ENCODE peak calls at places on chromosomes 11 and 22, in four cellular contexts. B is fibroblast of lung; T is H1; I is CD8-positive, alpha-beta T cell. X is an unnamed sample.

GRCh38 chr11:118923721-118924587 is 1.8 kb downstream of the BCL9L start:
- DNase-seq in B (no peak), T (no peak), I (no peak), X (no peak)

GRCh38 chr22:31218565-31219262 is 6.6 kb downstream of the LIMK2 start:
- DNase-seq in B (no peak), T (no peak), I (no peak), X (no peak)

GRCh38 chr11:76599041-76600013 is 71.2 kb downstream of the LRRC32 start:
- DNase-seq in B (no peak), T (no peak), I (no peak), X (no peak)

GRCh38 chr11:56764976-56765375 is 16.5 kb upstream of the OR9G4 start:
- DNase-seq in B (no peak), T (no peak), I (no peak), X (no peak)

GRCh38 chr11:44065161-44065571 is 904 bp upstream of the ACCS start:
- DNase-seq in B (no peak), T (peak; percentile 17), I (no peak), X (no peak)

GRCh38 chr11:63609536-63609935 is 4.7 kb downstream of the PLAAT3 start:
- DNase-seq in B (no peak), T (no peak), I (no peak), X (peak; percentile 41)

GRCh38 chr11:134637091-134638015 is 225.3 kb upstream of the B3GAT1 start:
- DNase-seq in B (no peak), T (no peak), I (no peak), X (no peak)

GRCh38 chr11:101407324-101407723 is 176.5 kb downstream of the TRPC6 start:
- DNase-seq in B (no peak), T (no peak), I (no peak), X (peak; percentile 21)

GRCh38 chr11:19648321-19648720 is 64.3 kb upstream of the NAV2 start:
- DNase-seq in B (peak; percentile 54), T (no peak), I (no peak), X (no peak)
- H3K9me3 ChIP-seq in B (no peaks in the 10 kb centered on the region), T (no peaks in the 10 kb centered on the region), I (no peaks in the 10 kb centered on the region), X (no peaks in the 10 kb centered on the region)

DNA sequence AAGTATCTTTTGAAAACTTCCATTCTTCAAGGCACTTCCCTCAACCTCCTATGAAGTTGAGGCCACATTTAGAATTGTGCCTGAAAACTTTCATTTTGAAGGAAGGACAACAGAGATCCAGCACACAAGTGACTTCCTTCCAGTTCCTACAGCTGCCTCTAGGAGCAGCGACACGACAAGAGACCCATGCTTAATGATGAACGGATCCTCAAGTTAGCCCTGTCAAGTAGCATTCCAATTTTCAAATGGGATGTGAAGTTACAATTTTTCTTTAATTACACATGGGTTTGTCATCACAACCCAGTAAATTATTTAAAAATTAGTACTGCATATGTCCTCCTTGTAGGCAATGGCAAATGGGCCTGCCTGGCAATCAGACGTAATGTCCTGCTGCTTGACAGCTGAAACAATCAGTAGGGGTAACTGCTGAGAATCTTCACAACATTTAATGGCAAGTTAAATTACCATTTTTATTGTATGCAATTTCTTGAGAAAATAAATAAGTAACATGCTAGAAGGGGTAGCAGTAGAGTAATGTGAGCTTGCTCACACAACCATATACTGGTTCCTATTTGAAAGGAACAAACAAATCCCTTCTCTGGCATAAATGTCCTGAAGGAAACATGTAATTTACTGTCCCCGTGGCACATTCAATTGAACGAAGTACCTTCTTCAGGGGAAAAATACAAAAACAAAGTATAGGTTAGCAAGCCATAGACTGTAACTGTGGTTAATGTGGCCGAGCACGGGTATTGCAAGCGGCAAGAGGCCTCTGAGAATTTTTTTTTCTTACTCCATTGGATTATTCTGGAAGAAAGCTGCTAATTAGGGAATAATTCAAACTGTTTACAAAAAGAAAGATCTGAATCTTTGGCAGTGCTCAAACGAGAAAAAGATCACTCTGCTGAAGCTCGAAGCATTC is 288.3 kb downstream of the CADM1 start:
- DNase-seq in B (no peak), T (no peak), I (no peak), X (no peak)
- TF ChIP-seq CTCF in B (peak; percentile 44), T (peak; percentile 69), I (no peak), X (no peak)

GRCh38 chr22:44811141-44811540 is 58.8 kb downstream of the ARHGAP8 start:
- DNase-seq in B (no peak), T (no peak), I (no peak), X (no peak)
- H3K27me3 ChIP-seq in B (no peaks in the 10 kb centered on the region), T (no peaks in the 10 kb centered on the region), I (no peaks in the 10 kb centered on the region), X (no peaks in the 10 kb centered on the region)

GRCh38 chr22:49448546-49448945 is 379.1 kb downstream of the BRD1 start:
- DNase-seq in B (no peak), T (no peak), I (no peak), X (no peak)
- H3K9me3 ChIP-seq in B (no peaks in the 10 kb centered on the region), T (no peaks in the 10 kb centered on the region), I (no peaks in the 10 kb centered on the region), X (no peaks in the 10 kb centered on the region)

GRCh38 chr11:105357146-105357545 is 217.6 kb upstream of the CARD18 start:
- DNase-seq in B (no peak), T (no peak), I (no peak), X (no peak)

GRCh38 chr11:105361651-105362050 is 222.1 kb upstream of the CARD18 start:
- DNase-seq in B (no peak), T (no peak), I (no peak), X (no peak)

GRCh38 chr11:105357764-105358163 is 218.2 kb upstream of the CARD18 start:
- DNase-seq in B (no peak), T (no peak), I (no peak), X (no peak)
- TF ChIP-seq CTCF in B (no peak), T (no peak), I (no peak), X (no peak)

DNA sequence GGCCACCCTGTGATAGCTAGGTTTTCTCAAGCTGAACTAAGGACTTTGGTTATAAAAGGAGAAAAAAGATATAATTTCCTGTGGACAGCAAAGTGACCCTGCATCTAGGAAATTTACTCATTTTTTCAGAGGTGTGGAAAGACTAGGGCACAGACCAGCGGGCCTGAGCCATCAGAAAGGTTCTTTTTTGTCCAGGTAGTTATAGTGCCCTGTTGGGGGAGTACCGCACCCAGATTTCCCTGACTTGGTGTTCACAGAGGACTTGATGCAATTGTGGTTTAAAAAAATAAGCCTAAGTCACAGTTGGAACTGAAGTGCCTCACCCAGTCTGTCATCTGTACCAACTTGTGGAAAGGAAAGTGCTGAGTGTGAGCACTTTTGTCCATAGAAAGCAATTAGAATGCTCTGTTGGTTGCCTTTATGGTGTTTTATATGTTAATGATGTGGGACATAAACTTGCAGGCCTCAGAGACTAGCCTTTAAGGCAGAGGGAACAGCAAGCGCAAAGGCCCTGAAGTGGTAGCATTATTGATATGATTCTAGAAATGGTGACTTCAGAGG is 3.1 kb downstream of the SYT9 start:
- DNase-seq in B (no peak), T (no peak), I (no peak), X (no peak)
- H3K27me3 ChIP-seq in B (peaks cover 20% of the 10 kb centered on the region), T (peaks cover 26% of the 10 kb centered on the region), I (no peaks in the 10 kb centered on the region), X (no peaks in the 10 kb centered on the region)

DNA sequence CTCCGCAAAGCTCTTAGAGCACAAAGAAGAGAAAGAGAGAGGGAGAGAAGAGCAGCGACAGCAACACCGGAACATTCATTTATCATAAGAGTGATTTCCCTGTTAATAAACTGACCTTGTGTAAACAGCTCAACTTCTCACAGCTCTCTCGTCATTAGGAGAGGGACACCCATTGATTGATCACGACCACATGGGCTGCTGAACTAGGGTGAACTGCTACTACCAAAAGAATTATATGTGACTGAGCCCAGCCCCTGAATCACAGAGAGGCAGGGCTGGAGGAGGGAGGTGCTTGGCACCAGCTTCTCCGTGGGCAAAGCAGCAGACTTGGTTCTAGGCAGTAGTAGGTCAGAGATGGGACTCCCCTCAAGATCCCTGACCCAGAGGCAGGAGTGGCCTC is 281.8 kb downstream of the NXPE2 start:
- DNase-seq in B (no peak), T (no peak), I (no peak), X (no peak)
- H3K9me3 ChIP-seq in B (no peaks in the 10 kb centered on the region), T (no peaks in the 10 kb centered on the region), I (no peaks in the 10 kb centered on the region), X (no peaks in the 10 kb centered on the region)

GRCh38 chr11:68380786-68381622 is 68.6 kb downstream of the LRP5 start:
- DNase-seq in B (no peak), T (no peak), I (no peak), X (peak; percentile 39)
- TF ChIP-seq CTCF in B (no peak), T (no peak), I (no peak), X (no peak)

DNA sequence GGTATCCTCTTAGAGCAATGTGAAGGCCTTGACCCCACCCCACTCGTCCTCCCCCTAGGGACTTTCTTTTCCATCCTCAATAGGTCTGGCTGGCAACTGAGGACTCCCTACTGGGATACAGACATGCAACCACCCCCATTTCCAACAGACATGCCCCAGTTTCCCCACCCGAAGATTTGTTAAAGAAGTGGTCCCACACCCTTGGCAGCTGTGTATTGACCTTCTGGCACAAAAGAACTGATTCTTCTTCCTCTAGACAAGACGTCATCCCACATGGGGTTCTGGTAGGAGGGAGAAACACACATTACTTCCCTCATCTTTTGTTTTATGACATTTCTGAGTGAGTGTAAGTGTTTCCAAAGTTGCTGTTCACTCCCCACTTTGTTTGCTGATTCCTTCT is 4.6 kb downstream of the KIRREL3 start:
- DNase-seq in B (no peak), T (no peak), I (no peak), X (no peak)
- H3K27me3 ChIP-seq in B (no peaks in the 10 kb centered on the region), T (peaks cover 24% of the 10 kb centered on the region), I (peaks cover 4% of the 10 kb centered on the region), X (no peaks in the 10 kb centered on the region)

X was measured in ovary.